ENCODE peak calls at places on chromosomes 16 and 17, in six cellular contexts. N, O, I, L, K and Y are unnamed samples. For H3K9me3, the result is how much of the 10 kb centered on the place peaks cover.

GRCh38 chr16:26665166-26665939 is 401.4 kb upstream of the C16orf82 start:
- DNase-seq in L (no peak), N (no peak), K (no peak), O (no peak), I (no peak), Y (peak)

GRCh38 chr16:2429771-2430663 is 770 bp downstream of the CCNF start:
- DNase-seq in L (no peak), K (no peak), I (no peak), O (no peak), N (no peak), Y (no peak)

GRCh38 chr17:31696184-31696602 is 162.9 kb downstream of the COPRS start:
- DNase-seq in K (peak), L (peak), I (no peak), O (peak), N (peak), Y (no peak)

GRCh38 chr17:77501101-77501566 is 360.4 kb downstream of the SEC14L1 start:
- DNase-seq in O (no peak), I (no peak), L (no peak), N (peak), K (no peak), Y (peak)

GRCh38 chr16:48478418-48478817 is 93.2 kb upstream of the SIAH1 start:
- DNase-seq in L (no peak), N (no peak), K (no peak), O (no peak), I (no peak), Y (no peak)

GRCh38 chr16:54936979-54937672 is 6.5 kb downstream of the IRX5 start:
- DNase-seq in I (no peak), O (no peak), K (no peak), L (peak), N (no peak), Y (peak)

GRCh38 chr17:82486186-82487084 is 27.9 kb downstream of the NARF start:
- DNase-seq in L (no peak), O (no peak), I (no peak), N (no peak), K (no peak), Y (no peak)

GRCh38 chr17:17457680-17458079 is 19.1 kb upstream of the MED9 start:
- DNase-seq in K (no peak), I (no peak), N (no peak), L (no peak), O (no peak), Y (no peak)

GRCh38 chr16:2365895-2366294 is 25.4 kb upstream of the ABCA3 start:
- DNase-seq in K (no peak), I (no peak), O (no peak), L (no peak), N (no peak), Y (no peak)

GRCh38 chr16:50368410-50369132 is at the start of gene BRD7:
- DNase-seq in K (peak), L (no peak), O (no peak), I (no peak), N (peak), Y (peak)
- H3K9me3 ChIP-seq in K (under half), L (under half), O (under half), I (under half), N (under half), Y (under half)

GRCh38 chr16:30526823-30527634 is 663 bp upstream of the ZNF768 start:
- DNase-seq in O (peak), N (peak), L (peak), I (peak), K (peak), Y (peak)
- TF ChIP-seq CTCF in O (peak), N (peak), L (no peak), I (no peak), K (peak), Y (peak)

GRCh38 chr16:35748621-35749252 is 2289.3 kb downstream of the TP53TG3F start:
- DNase-seq in N (no peak), L (no peak), O (no peak), I (no peak), K (no peak), Y (no peak)
- H3K9me3 ChIP-seq in N (under half), L (under half), O (under half), I (under half), K (under half), Y (under half)

GRCh38 chr16:83100679-83101078 is 473.9 kb downstream of the CDH13 start:
- DNase-seq in O (no peak), L (no peak), I (no peak), K (no peak), N (no peak), Y (no peak)

GRCh38 chr16:83105279-83106077 is 478.7 kb downstream of the CDH13 start:
- DNase-seq in L (no peak), I (no peak), K (no peak), O (no peak), N (no peak), Y (no peak)

GRCh38 chr16:83098536-83098935 is 471.8 kb downstream of the CDH13 start:
- DNase-seq in K (no peak), O (no peak), I (no peak), L (no peak), N (no peak), Y (no peak)

DNA sequence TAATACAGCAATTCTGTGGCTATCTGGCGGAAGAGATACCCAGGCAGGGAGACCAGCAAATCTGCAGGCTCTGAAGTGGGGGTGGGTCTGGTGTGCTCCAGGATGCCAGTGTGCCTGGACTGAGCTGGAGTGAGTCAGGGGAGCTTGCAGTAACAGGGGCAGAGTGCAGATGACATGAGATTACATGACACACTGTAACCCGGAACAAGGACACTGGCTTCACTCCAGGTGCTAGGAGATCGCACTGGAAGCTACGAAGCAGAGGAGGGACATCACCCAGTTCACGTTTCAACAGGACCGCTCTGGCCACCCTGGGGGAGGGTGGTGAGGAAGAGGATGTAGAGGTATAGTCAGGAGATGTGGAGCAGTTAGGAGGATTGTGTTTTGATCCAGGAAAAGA is 475.6 kb downstream of the CDH13 start:
- DNase-seq in K (no peak), I (no peak), N (no peak), O (no peak), L (no peak), Y (no peak)
- TF ChIP-seq CTCF in K (no peak), I (no peak), N (no peak), O (no peak), L (no peak), Y (no peak)

GRCh38 chr16:16059895-16060590 is 110.6 kb downstream of the ABCC1 start:
- DNase-seq in I (no peak), L (no peak), N (no peak), O (no peak), K (no peak), Y (no peak)
- H3K9me3 ChIP-seq in I (under half), L (under half), N (under half), O (under half), K (under half), Y (under half)

GRCh38 chr16:69476920-69477418 is 52.5 kb downstream of the CYB5B start:
- DNase-seq in K (no peak), L (no peak), I (peak), O (no peak), N (no peak), Y (no peak)
- TF ChIP-seq CTCF in K (no peak), L (no peak), I (no peak), O (no peak), N (no peak), Y (no peak)

DNA sequence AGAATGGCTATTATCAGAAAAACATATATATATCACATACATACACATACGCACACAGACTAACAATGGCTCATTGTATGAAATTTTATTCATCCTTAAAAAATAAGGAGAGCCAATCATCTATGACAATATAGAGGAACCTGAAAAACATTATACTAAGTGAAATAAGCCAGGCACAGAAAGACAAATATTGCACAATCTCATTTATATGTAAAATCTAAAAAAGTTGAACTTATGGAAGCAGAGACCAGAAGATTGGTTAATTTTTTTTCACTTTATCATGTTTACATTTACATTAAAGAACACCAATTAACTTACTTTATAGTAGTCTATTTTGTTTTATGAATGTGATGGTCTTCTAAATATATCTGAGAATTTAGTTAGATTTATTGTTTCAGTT is 198.7 kb downstream of the KIF2B start:
- DNase-seq in I (no peak), K (no peak), O (no peak), L (no peak), N (no peak), Y (no peak)
- H3K9me3 ChIP-seq in I (under half), K (under half), O (under half), L (under half), N (under half), Y (under half)

GRCh38 chr16:87185313-87185712 is 131.9 kb downstream of the C16orf95 start:
- DNase-seq in N (no peak), K (no peak), L (no peak), O (no peak), I (no peak), Y (no peak)
- TF ChIP-seq CTCF in N (peak), K (no peak), L (no peak), O (no peak), I (no peak), Y (no peak)

DNA sequence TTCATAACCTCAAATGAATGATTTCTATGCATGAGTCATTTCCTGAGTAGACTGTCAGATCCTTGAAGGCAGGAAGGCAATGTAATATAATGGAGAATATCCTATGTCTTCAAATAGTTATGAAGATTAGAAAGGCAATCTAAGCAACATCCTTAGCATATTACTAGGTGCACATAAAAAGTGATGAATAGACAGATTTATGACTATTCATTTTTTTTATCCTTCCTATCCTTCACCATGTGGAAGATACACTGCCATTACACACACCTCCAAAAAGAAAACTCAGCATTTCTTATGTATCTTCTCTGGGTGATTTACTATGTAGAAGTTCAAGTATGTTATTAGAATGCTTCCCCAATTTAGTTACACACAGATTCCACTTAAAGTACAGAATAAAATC is 126.4 kb upstream of the MAF start:
- DNase-seq in I (no peak), K (no peak), O (no peak), N (no peak), L (no peak), Y (no peak)
- H3K9me3 ChIP-seq in I (under half), K (under half), O (under half), N (under half), L (under half), Y (under half)